ENCODE peak calls at places on chromosomes 7 and 10, in four cellular contexts. X is stomach, A is prostate gland, Y is PC-3. K is an unnamed sample. For H3K27me3, the result is how much of the 10 kb centered on the place peaks cover.

GRCh38 chr10:94487575-94487974 is 58.0 kb upstream of the HELLS start:
- DNase-seq in Y (no peak), X (no peak), A (no peak), K (no peak)

GRCh38 chr7:105800442-105800841 is 76.0 kb downstream of the ATXN7L1 start:
- DNase-seq in Y (no peak), A (no peak), X (no peak), K (no peak)

GRCh38 chr10:118407026-118407425 is 64.9 kb upstream of the FAM204A start:
- DNase-seq in A (no peak), Y (no peak), X (no peak), K (no peak)

GRCh38 chr7:7188091-7188490 is 5.7 kb downstream of the C1GALT1 start:
- DNase-seq in A (no peak), X (no peak), Y (no peak), K (no peak)

GRCh38 chr10:6977641-6978627 is 397.9 kb upstream of the PRKCQ start:
- DNase-seq in X (no peak), A (no peak), Y (no peak), K (peak)

GRCh38 chr10:74306227-74306982 is 155.4 kb downstream of the ADK start:
- DNase-seq in X (no peak), Y (no peak), A (no peak), K (peak)

GRCh38 chr7:142759433-142759832 is 10.2 kb downstream of the PRSS1 start:
- DNase-seq in Y (no peak), X (no peak), A (no peak), K (no peak)

GRCh38 chr7:133478591-133479135 is 225.8 kb downstream of the EXOC4 start:
- DNase-seq in X (no peak), A (no peak), Y (no peak), K (peak)

GRCh38 chr10:133537551-133538545 is 10.7 kb downstream of the CYP2E1 start:
- DNase-seq in Y (peak), A (no peak), X (no peak), K (no peak)

DNA sequence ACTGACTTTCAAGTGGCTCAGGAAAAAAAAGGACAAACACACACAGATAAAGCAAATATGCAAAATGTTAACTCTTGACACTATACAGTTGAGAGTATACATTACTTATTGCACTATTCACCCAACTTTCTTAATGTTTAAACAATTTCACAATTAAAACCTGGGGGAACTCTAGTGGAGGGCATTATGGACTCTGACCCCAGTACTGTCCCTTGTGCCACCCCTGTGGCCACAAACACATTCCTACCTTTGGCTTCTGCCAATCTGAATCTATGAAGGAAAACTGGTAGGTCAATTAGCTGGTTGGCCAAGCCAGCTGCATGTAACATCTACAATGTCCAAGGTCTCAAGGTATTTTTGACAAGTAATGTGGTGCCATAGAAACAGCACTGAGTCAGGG is 7.5 kb upstream of the FGFR2 start:
- DNase-seq in A (no peak), Y (no peak), X (no peak), K (no peak)
- H3K27me3 ChIP-seq in A (under half), Y (under half), X (under half), K (under half)

DNA sequence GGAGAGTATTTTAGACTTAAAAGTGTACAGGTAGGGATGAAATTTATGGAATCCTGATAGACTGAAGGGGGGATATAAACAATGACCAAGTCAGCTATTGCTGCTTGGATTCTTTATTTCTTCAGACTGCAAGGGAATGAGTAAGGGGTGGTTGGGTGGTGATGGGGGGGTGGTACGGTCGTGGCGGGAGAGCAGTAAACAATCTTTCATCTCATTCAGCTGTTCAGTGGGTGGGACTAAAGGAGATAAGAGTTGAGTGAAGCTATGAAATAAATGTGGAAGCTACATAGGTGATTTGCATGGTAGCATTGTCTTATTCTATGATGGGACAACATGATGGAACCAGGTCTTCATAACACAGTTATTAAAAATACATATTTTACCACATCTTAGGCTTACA is 1.8 kb downstream of the SEPTIN7 start:
- DNase-seq in X (no peak), Y (no peak), A (no peak), K (no peak)
- H3K27ac ChIP-seq in X (peak), Y (no peak), A (peak), K (no peak)

GRCh38 chr10:22346087-22346661 is 878 bp downstream of the SPAG6 start:
- DNase-seq in X (no peak), Y (no peak), A (no peak), K (no peak)
- H3K27me3 ChIP-seq in X (half or more), Y (under half), A (under half), K (half or more)

DNA sequence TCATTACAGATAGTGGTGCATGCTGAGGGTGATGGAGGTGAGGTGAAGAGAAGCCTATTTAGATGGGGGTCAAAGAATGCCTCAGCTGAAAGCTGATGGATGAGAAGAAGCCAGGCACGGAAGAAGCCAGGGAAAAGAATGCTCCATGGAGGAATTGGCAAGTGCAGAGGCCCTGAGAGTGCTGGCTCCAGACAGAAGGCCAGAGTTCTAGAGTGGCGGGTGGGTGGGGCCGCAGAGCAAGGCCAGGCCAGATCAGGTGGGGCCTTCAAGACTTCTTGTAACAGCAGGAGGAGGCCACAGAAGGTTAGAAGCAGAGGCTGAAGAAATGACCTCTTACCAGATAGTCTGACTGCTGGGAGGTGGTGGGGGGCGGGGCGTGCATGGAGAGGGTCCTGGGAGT is 7.3 kb downstream of the EEPD1 start:
- DNase-seq in A (no peak), X (no peak), Y (no peak), K (no peak)
- H3K27ac ChIP-seq in A (no peak), X (no peak), Y (no peak), K (no peak)

DNA sequence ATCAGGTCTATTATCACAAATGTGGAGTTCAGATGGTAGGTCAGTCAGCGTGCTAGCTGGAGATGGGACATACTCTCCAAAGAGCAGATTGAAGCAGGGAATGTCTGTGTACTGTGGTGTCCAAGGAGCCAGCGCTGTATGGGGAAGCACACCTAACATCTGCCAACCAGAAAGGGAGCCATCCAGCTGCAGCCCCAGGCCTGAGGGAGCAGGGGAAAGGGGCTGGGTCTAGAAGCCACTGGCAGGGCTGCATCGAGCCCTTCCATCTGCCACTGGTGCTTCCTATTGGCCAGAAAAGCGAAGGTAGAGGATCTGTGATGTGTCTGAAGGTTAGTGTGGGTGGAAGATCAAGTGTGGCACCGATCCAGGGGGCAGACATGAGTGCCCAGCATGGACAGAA is 8.0 kb upstream of the RAMP3 start:
- DNase-seq in A (no peak), Y (no peak), X (no peak), K (no peak)
- H3K27me3 ChIP-seq in A (under half), Y (under half), X (under half), K (under half)

GRCh38 chr7:99090811-99091582 is 52.9 kb downstream of the SMURF1 start:
- DNase-seq in X (no peak), A (no peak), Y (no peak), K (no peak)
- H3K27ac ChIP-seq in X (no peak), A (no peak), Y (no peak), K (peak)

GRCh38 chr10:130509881-130510689 is 373.9 kb downstream of the GLRX3 start:
- DNase-seq in A (no peak), X (no peak), Y (no peak), K (no peak)
- H3K27me3 ChIP-seq in A (under half), X (under half), Y (under half), K (under half)

GRCh38 chr7:42110333-42110732 is 126.7 kb downstream of the GLI3 start:
- DNase-seq in A (no peak), Y (no peak), X (no peak), K (no peak)
- H3K27ac ChIP-seq in A (no peak), Y (no peak), X (no peak), K (no peak)